ENCODE peak calls at places on chromosomes 5 and 9, in four cellular contexts. Q is cardiac fibroblast, U is OCI-LY7, V is SK-N-MC. P is an unnamed sample.

GRCh38 chr5:13385066-13385465 is 559.4 kb downstream of the DNAH5 start:
- DNase-seq in Q (no peak), U (no peak), V (no peak), P (no peak)

GRCh38 chr9:84331119-84331791 is 9.3 kb downstream of the SLC28A3 start:
- DNase-seq in Q (peak; percentile 50), U (no peak), V (no peak), P (peak; percentile 40)

GRCh38 chr5:180139731-180140626 is 68.4 kb upstream of the RNF130 start:
- DNase-seq in Q (no peak), U (no peak), V (no peak), P (no peak)

GRCh38 chr9:37747271-37747753 is 6.3 kb upstream of the TRMT10B start:
- DNase-seq in Q (peak; percentile 80), U (peak; percentile 75), V (peak; percentile 18), P (peak; percentile 86)

GRCh38 chr9:94805585-94805984 is 79.1 kb downstream of the AOPEP start:
- DNase-seq in Q (peak; percentile 96), U (no peak), V (peak; percentile 61), P (peak; percentile 88)

GRCh38 chr9:81002920-81003319 is 686.4 kb downstream of the TLE1 start:
- DNase-seq in Q (no peak), U (no peak), V (no peak), P (no peak)

GRCh38 chr5:158514353-158514960 is 585.3 kb downstream of the EBF1 start:
- DNase-seq in Q (peak; percentile 87), U (no peak), V (no peak), P (peak; percentile 89)

GRCh38 chr5:20536339-20536738 is 548.3 kb upstream of the CDH18 start:
- DNase-seq in Q (no peak), U (no peak), V (no peak), P (no peak)

GRCh38 chr5:98368141-98368540 is 405.3 kb upstream of the RGMB start:
- DNase-seq in Q (peak; percentile 14), U (no peak), V (no peak), P (no peak)

GRCh38 chr9:70511858-70512257 is 97.4 kb upstream of the KLF9 start:
- DNase-seq in Q (no peak), U (no peak), V (no peak), P (no peak)

GRCh38 chr9:109238677-109239076 is 71.6 kb upstream of the FRRS1L start:
- DNase-seq in Q (peak; percentile 57), U (no peak), V (no peak), P (peak; percentile 22)

GRCh38 chr5:56608216-56608925 is 207.0 kb upstream of the MAP3K1 start:
- DNase-seq in Q (no peak), U (no peak), V (no peak), P (no peak)

GRCh38 chr5:90548069-90548593 is 10.5 kb upstream of the ADGRV1 start:
- DNase-seq in Q (no peak), U (no peak), V (peak; percentile 39), P (peak; percentile 48)

GRCh38 chr9:93510041-93510440 is 56.7 kb upstream of the FAM120AOS start:
- DNase-seq in Q (no peak), U (no peak), V (no peak), P (no peak)

GRCh38 chr9:110340306-110340705 is 2.6 kb upstream of the TXNDC8 start:
- DNase-seq in Q (peak; percentile 51), U (peak; percentile 11), V (no peak), P (no peak)

GRCh38 chr5:157387683-157388093 is 72.3 kb upstream of the NIPAL4 start:
- DNase-seq in Q (peak; percentile 87), U (no peak), V (no peak), P (peak; percentile 95)

GRCh38 chr5:176155882-176156497 is 82.2 kb upstream of the SIMC1 start:
- DNase-seq in Q (peak; percentile 7), U (no peak), V (no peak), P (no peak)

GRCh38 chr9:75181748-75182147 is 93.4 kb downstream of the OSTF1 start:
- DNase-seq in Q (peak; percentile 78), U (no peak), V (no peak), P (peak; percentile 36)

GRCh38 chr5:31124026-31124425 is 69.5 kb upstream of the CDH6 start:
- DNase-seq in Q (no peak), U (no peak), V (no peak), P (no peak)

GRCh38 chr5:131945551-131945882 is at the start of gene MEIKIN:
- DNase-seq in Q (no peak), U (no peak), V (no peak), P (no peak)

GRCh38 chr5:1103505-1104326 is 8.1 kb downstream of the SLC12A7 start:
- DNase-seq in Q (no peak), U (no peak), V (no peak), P (no peak)

GRCh38 chr5:56278267-56278826 is 45.2 kb upstream of the ANKRD55 start:
- DNase-seq in Q (no peak), U (no peak), V (no peak), P (peak; percentile 31)

GRCh38 chr5:24773241-24773640 is 128.5 kb upstream of the CDH10 start:
- DNase-seq in Q (no peak), U (no peak), V (no peak), P (no peak)

GRCh38 chr5:134073404-134073803 is 41.1 kb upstream of the TCF7 start:
- DNase-seq in Q (peak; percentile 67), U (no peak), V (no peak), P (peak; percentile 29)

GRCh38 chr5:157222506-157223230 is 42.0 kb downstream of the ITK start:
- DNase-seq in Q (peak; percentile 12), U (no peak), V (no peak), P (no peak)

GRCh38 chr9:128689820-128690683 is 1.0 kb downstream of the SET start:
- DNase-seq in Q (peak; percentile 42), U (peak; percentile 71), V (no peak), P (no peak)

GRCh38 chr5:151104795-151105194 is 24.0 kb upstream of the TNIP1 start:
- DNase-seq in Q (peak; percentile 57), U (no peak), V (no peak), P (peak; percentile 90)

GRCh38 chr5:6592611-6593010 is 40.2 kb downstream of the NSUN2 start:
- DNase-seq in Q (peak; percentile 43), U (no peak), V (no peak), P (peak; percentile 78)

GRCh38 chr5:159787837-159788236 is 128.4 kb upstream of the ADRA1B start:
- DNase-seq in Q (no peak), U (no peak), V (no peak), P (peak; percentile 38)

GRCh38 chr5:36200513-36200912 is 41.2 kb downstream of the NADK2 start:
- DNase-seq in Q (peak; percentile 92), U (no peak), V (no peak), P (no peak)

GRCh38 chr9:96084289-96084688 is 208.8 kb downstream of the ERCC6L2 start:
- DNase-seq in Q (no peak), U (no peak), V (no peak), P (no peak)

GRCh38 chr5:115116001-115116400 is 53.7 kb downstream of the TRIM36 start:
- DNase-seq in Q (no peak), U (no peak), V (no peak), P (no peak)

GRCh38 chr9:107437716-107438115 is 51.9 kb downstream of the KLF4 start:
- DNase-seq in Q (no peak), U (no peak), V (no peak), P (no peak)

GRCh38 chr9:4339357-4339756 is 39.5 kb upstream of the GLIS3 start:
- DNase-seq in Q (peak; percentile 92), U (peak; percentile 27), V (peak; percentile 56), P (peak; percentile 90)

GRCh38 chr5:143279698-143280097 is 123.8 kb downstream of the NR3C1 start:
- DNase-seq in Q (peak; percentile 17), U (no peak), V (no peak), P (no peak)

GRCh38 chr5:142600611-142601360 is 85.1 kb downstream of the FGF1 start:
- DNase-seq in Q (peak; percentile 71), U (no peak), V (no peak), P (peak; percentile 80)

GRCh38 chr9:3857673-3858072 is 331.9 kb upstream of the RFX3 start:
- DNase-seq in Q (peak; percentile 82), U (no peak), V (no peak), P (peak; percentile 78)

GRCh38 chr5:9348296-9348996 is 197.4 kb downstream of the SEMA5A start:
- DNase-seq in Q (peak; percentile 73), U (no peak), V (no peak), P (peak; percentile 90)

GRCh38 chr9:103193992-103194391 is 198.9 kb downstream of the CYLC2 start:
- DNase-seq in Q (no peak), U (no peak), V (no peak), P (no peak)

GRCh38 chr9:103186959-103187358 is 191.8 kb downstream of the CYLC2 start:
- DNase-seq in Q (no peak), U (no peak), V (no peak), P (no peak)

GRCh38 chr9:103183569-103184191 is 188.5 kb downstream of the CYLC2 start:
- DNase-seq in Q (peak; percentile 5), U (no peak), V (no peak), P (no peak)

GRCh38 chr9:103188966-103189365 is 193.8 kb downstream of the CYLC2 start:
- DNase-seq in Q (peak; percentile 7), U (no peak), V (no peak), P (no peak)
- H3K4me3 ChIP-seq in Q (no peak overlapping the region), U (no peak overlapping the region), V (no peak overlapping the region), P (no peak overlapping the region)

DNA sequence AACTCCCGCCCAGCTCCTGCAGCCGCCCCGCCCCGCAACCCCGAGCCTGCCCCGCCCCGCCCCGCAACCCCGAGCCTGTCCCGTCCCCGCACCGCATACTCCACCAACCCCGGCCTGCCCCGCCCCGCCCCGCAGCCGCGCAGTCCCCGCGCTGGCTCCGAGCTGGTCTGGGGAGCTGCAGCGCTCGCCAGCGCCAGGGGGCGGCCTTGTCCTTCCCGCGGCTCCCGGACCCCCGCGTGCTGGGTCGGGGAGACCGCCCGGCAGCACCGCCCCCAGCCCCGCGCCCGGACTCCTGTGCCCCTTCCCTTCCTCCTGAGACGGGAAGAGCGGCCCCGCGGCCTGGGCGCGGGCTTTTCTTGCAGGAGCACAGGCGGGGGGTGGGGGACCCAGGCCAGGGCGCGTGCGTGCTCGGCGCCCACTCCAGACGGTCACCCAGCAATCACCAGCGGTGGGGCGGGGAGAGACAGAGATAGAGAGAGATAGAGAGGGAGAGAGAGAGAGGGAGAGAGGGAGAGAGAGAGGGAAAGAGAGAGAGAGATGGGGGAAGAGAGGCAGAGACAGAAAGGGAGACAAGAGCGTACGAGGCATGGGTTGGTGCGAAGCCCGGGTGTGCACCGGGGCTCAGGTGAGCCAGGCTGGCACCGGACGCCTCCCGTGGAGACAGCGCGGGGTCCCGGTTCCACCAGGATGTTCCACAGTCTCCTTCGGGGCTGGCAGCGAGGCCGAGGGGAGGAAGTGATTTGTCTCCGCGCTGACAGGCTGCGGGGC is 14.7 kb upstream of the TMEM250 start:
- DNase-seq in Q (no peak), U (no peak), V (no peak), P (peak; percentile 59)
- H3K4me3 ChIP-seq in Q (peak overlapping the region; percentile 32), U (no peak overlapping the region), V (peak overlapping the region; percentile 82), P (peak overlapping the region; percentile 11)

DNA sequence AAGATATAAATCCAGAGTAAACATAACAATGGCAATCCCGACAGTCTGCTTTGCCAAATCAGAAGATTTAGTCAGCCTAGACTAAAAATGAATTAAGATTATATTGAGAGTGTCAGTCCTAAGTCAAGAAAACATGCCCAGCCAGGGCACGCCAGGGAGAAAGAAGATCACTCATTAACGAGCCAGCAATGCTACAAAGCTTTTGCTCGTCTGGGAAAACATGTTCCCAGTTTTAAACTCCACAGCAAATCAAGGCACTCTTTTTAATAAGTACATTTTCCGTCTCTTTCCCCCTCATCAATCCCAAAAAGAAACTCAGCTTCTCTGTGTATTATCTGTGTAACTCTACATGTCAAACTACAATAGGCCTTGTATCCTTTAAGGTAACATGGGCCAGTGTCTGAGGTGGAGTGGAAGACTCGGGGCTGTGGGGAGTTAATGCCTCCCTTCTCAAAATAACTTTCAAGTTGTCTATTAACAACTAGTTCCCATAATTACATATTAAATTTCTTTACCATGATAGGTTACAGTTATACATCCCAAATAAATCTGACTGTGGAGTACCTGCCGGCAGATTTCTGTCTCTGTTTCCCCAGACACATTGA is 40.9 kb downstream of the NFIB start:
- DNase-seq in Q (peak; percentile 19), U (no peak), V (no peak), P (no peak)
- H3K4me3 ChIP-seq in Q (no peak overlapping the region), U (no peak overlapping the region), V (peak overlapping the region; percentile 74), P (no peak overlapping the region)

GRCh38 chr5:163580516-163580915 is 75.1 kb downstream of the MAT2B start:
- DNase-seq in Q (no peak), U (no peak), V (no peak), P (no peak)
- H3K4me3 ChIP-seq in Q (no peak overlapping the region), U (no peak overlapping the region), V (no peak overlapping the region), P (no peak overlapping the region)